ENCODE peak calls at places on chromosomes 13 and 19, in five cellular contexts. Z is lung microvascular endothelial cell; B is HCEC 1CT; A is CD4-positive, alpha-beta T cell; K is stimulated activated CD8-positive, alpha-beta memory T cell treated with anti-CD3 and anti-CD28 coated beads, Interleukin-4, amount 100 ng/mL, for 48 hours. I is an unnamed sample.

GRCh38 chr19:19170053-19170945 is at the start of gene MEF2B:
- DNase-seq in Z (peak; percentile 61), B (no peak), A (peak; percentile 76), K (peak; percentile 91), I (peak; percentile 86)

GRCh38 chr13:94251801-94252200 is 227.7 kb downstream of the DCT start:
- DNase-seq in Z (no peak), B (no peak), A (no peak), K (no peak), I (peak; percentile 91)

GRCh38 chr13:103516009-103516795 is 450.0 kb upstream of the SLC10A2 start:
- DNase-seq in Z (no peak), B (no peak), A (no peak), K (no peak), I (no peak)

GRCh38 chr13:46675016-46675415 is 121.9 kb downstream of the ESD start:
- DNase-seq in Z (no peak), B (no peak), A (no peak), K (no peak), I (no peak)

GRCh38 chr19:17080441-17080803 is 4.8 kb downstream of the MYO9B start:
- DNase-seq in Z (no peak), B (no peak), A (no peak), K (no peak), I (no peak)

GRCh38 chr19:48738557-48739399 is 1.6 kb downstream of the RASIP1 start:
- DNase-seq in Z (peak; percentile 93), B (peak; percentile 73), A (peak; percentile 94), K (peak; percentile 97), I (peak; percentile 94)

GRCh38 chr19:35266149-35266903 is 2.4 kb upstream of the USF2 start:
- DNase-seq in Z (no peak), B (no peak), A (no peak), K (no peak), I (no peak)

GRCh38 chr13:77509221-77509620 is 26.3 kb upstream of the SCEL start:
- DNase-seq in Z (peak; percentile 88), B (peak; percentile 68), A (no peak), K (no peak), I (peak; percentile 96)

GRCh38 chr19:19591133-19591825 is 27.2 kb downstream of the PBX4 start:
- DNase-seq in Z (peak; percentile 45), B (peak; percentile 98), A (peak; percentile 48), K (peak; percentile 75), I (peak; percentile 89)

GRCh38 chr19:31356587-31357314 is 7.5 kb upstream of the TSHZ3 start:
- DNase-seq in Z (no peak), B (no peak), A (peak; percentile 58), K (peak; percentile 79), I (no peak)